ENCODE peak calls at places on chromosomes 7 and 10, in seven cellular contexts. Y, U, V, C, N, M and Q are unnamed samples.

GRCh38 chr10:94402204-94403033 is at the start of gene TBC1D12:
- DNase-seq in Y (peak; percentile 83), U (peak; percentile 90), V (peak; percentile 98), C (peak; percentile 97), N (peak; percentile 97), M (peak; percentile 96), Q (peak; percentile 97)

GRCh38 chr10:86747796-86748581 is 8.4 kb upstream of the BMPR1A start:
- DNase-seq in Y (no peak), U (no peak), V (no peak), C (peak; percentile 61), N (peak; percentile 58), M (no peak), Q (no peak)

GRCh38 chr10:86752311-86752710 is 4.1 kb upstream of the BMPR1A start:
- DNase-seq in Y (no peak), U (no peak), V (no peak), C (no peak), N (no peak), M (no peak), Q (no peak)

GRCh38 chr10:11403116-11403515 is 208.3 kb downstream of the USP6NL start:
- DNase-seq in Y (no peak), U (no peak), V (no peak), C (no peak), N (no peak), M (no peak), Q (no peak)

GRCh38 chr10:74901867-74902439 is 75.6 kb downstream of the KAT6B start:
- DNase-seq in Y (no peak), U (no peak), V (no peak), C (no peak), N (no peak), M (no peak), Q (no peak)

GRCh38 chr7:76054129-76055120 is 6.5 kb downstream of the MDH2 start:
- DNase-seq in Y (no peak), U (peak; percentile 44), V (no peak), C (peak; percentile 77), N (peak; percentile 57), M (no peak), Q (no peak)

GRCh38 chr7:36967387-36967786 is 243.1 kb upstream of the AOAH start:
- DNase-seq in Y (no peak), U (peak; percentile 21), V (no peak), C (peak; percentile 62), N (peak; percentile 76), M (no peak), Q (peak; percentile 76)

GRCh38 chr7:5276611-5277010 is 6.1 kb upstream of the SLC29A4 start:
- DNase-seq in Y (no peak), U (no peak), V (no peak), C (no peak), N (no peak), M (no peak), Q (no peak)

GRCh38 chr7:12423355-12423994 is 19.8 kb upstream of the VWDE start:
- DNase-seq in Y (no peak), U (no peak), V (no peak), C (peak; percentile 58), N (peak; percentile 77), M (no peak), Q (no peak)

GRCh38 chr7:149741629-149742028 is 31.8 kb downstream of the ZNF467 start:
- DNase-seq in Y (no peak), U (no peak), V (no peak), C (no peak), N (no peak), M (no peak), Q (no peak)

GRCh38 chr10:113007343-113007771 is 57.3 kb downstream of the TCF7L2 start:
- DNase-seq in Y (no peak), U (no peak), V (no peak), C (no peak), N (no peak), M (no peak), Q (no peak)

GRCh38 chr7:46558482-46559193 is 637.6 kb upstream of the IGFBP3 start:
- DNase-seq in Y (no peak), U (no peak), V (no peak), C (peak; percentile 45), N (peak; percentile 67), M (no peak), Q (no peak)

GRCh38 chr10:29736325-29737208 is 101.8 kb upstream of the SVIL start:
- DNase-seq in Y (peak; percentile 44), U (no peak), V (peak; percentile 88), C (peak; percentile 55), N (peak; percentile 59), M (peak; percentile 91), Q (peak; percentile 65)

GRCh38 chr10:92699518-92700272 is 9.9 kb downstream of the HHEX start:
- DNase-seq in Y (no peak), U (no peak), V (no peak), C (peak; percentile 42), N (peak; percentile 55), M (peak; percentile 83), Q (no peak)

GRCh38 chr10:59303018-59303417 is 59.3 kb downstream of the FAM13C start:
- DNase-seq in Y (no peak), U (no peak), V (no peak), C (no peak), N (no peak), M (no peak), Q (no peak)

GRCh38 chr7:122702872-122703510 is at the start of gene RNF148:
- DNase-seq in Y (no peak), U (no peak), V (no peak), C (no peak), N (peak; percentile 6), M (no peak), Q (no peak)

GRCh38 chr10:29177266-29177832 is 111.5 kb upstream of the LYZL1 start:
- DNase-seq in Y (no peak), U (no peak), V (no peak), C (no peak), N (no peak), M (no peak), Q (no peak)

GRCh38 chr7:49802600-49802999 is 29.2 kb downstream of the VWC2 start:
- DNase-seq in Y (no peak), U (no peak), V (no peak), C (no peak), N (no peak), M (peak; percentile 55), Q (no peak)

GRCh38 chr7:128890306-128891109 is 20.0 kb downstream of the KCP start:
- DNase-seq in Y (no peak), U (no peak), V (peak; percentile 75), C (no peak), N (no peak), M (peak; percentile 86), Q (no peak)

GRCh38 chr10:48896756-48897437 is 42.7 kb downstream of the LRRC18 start:
- DNase-seq in Y (no peak), U (no peak), V (no peak), C (no peak), N (no peak), M (no peak), Q (no peak)

GRCh38 chr7:136045181-136045580 is 68.0 kb upstream of the MTPN start:
- DNase-seq in Y (no peak), U (no peak), V (no peak), C (no peak), N (no peak), M (no peak), Q (no peak)

DNA sequence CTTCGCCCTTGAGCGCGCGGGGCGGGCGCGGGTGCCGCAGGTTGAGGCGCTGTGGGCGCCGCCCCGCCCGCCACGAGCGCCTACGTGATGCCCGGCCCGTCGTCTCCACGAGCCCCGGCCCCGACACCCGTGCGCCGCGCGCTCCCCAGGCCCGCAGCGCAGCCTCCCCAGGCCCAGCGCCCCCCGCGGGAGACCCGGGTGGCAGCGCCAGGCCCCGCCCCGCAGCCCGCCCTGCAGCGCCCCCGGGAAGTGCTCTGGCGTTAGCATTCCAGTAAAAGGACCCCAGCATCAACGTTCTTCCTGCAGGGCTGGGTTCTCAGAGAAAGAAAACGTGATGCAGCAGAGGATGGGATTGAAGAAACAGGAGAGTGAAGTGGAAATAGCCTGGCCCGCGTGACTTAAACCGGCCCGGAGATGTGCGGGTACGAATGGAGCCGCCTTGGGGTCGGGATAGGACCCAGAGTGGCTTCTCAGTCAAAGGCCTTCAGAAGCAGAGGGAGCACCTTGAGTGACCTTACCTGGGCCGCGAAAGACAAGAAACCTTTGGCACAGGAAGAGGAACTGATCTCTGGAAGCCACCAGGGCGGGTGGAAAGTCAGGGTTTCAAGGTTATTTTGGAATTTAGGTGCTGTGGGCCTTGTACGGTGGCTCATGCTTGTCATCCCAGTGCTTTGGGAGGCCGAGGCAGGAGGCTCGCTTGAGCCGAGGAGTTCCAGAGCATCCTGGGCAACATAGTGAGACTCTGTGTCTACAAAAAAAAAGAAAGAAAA is 1.8 kb downstream of the PFKP start:
- DNase-seq in Y (no peak), U (no peak), V (no peak), C (peak; percentile 27), N (peak; percentile 35), M (no peak), Q (no peak)
- TF ChIP-seq CTCF in Y (no peak), U (no peak), V (no peak), C (peak; percentile 6), N (no peak), M (no peak), Q (no peak)

DNA sequence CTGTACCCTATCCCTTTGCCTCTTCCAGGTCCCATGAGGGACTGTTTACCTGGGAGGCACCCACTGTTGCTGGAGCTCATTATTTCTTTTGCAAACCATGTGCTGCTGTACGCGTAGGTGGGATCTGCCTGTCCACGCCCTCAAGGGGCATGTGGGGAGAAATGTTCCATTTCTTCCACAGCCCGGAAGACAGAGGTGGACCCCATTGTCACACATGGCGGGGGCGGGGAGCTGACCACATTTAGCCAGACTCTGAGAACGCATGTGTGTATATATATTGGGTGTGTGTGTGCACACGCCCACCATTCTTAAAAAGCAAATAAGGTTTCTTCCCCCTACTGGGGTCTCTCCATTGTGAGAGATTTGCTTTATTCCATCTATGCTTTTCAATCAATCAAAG is 2.0 kb downstream of the PLXNA4 start:
- DNase-seq in Y (no peak), U (no peak), V (no peak), C (no peak), N (no peak), M (no peak), Q (no peak)
- H3K4me3 ChIP-seq in Y (no peak overlapping the region), U (no peak overlapping the region), V (no peak overlapping the region), C (no peak overlapping the region), N (no peak overlapping the region), M (no peak overlapping the region), Q (no peak overlapping the region)

GRCh38 chr7:151505433-151505832 is 14.3 kb downstream of the RHEB start:
- DNase-seq in Y (no peak), U (no peak), V (no peak), C (no peak), N (no peak), M (no peak), Q (no peak)
- H3K27ac ChIP-seq in Y (no peak overlapping the region), U (no peak overlapping the region), V (no peak overlapping the region), C (no peak overlapping the region), N (no peak overlapping the region), M (no peak overlapping the region), Q (no peak overlapping the region)

DNA sequence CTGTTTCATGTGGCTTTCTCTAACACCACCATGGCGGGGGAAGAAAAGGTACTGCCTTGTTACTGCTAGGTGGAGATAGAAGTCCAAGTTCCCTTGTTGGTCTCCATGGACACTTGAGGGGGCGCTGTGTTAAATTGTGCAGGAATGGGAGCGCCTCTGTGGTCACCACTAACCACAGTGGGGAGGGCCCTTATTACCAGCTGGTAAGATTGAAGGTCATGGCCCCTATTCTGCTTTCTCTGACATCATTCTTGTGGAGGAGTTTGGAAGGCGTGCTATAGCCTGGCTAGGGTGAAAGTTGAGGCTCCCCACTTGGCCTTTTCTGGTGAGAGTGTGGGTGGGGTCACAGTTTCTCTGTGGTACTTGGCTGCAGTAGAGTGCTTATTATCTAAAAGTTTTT is 14.9 kb upstream of the MXI1 start:
- DNase-seq in Y (no peak), U (no peak), V (no peak), C (no peak), N (no peak), M (no peak), Q (peak; percentile 57)
- TF ChIP-seq CTCF in Y (no peak), U (peak; percentile 7), V (no peak), C (no peak), N (no peak), M (no peak), Q (peak; percentile 22)

GRCh38 chr10:109987413-109987812 is 20.4 kb upstream of the ADD3 start:
- DNase-seq in Y (no peak), U (no peak), V (no peak), C (peak; percentile 89), N (peak; percentile 56), M (no peak), Q (no peak)
- H3K4me3 ChIP-seq in Y (no peak overlapping the region), U (no peak overlapping the region), V (no peak overlapping the region), C (no peak overlapping the region), N (no peak overlapping the region), M (no peak overlapping the region), Q (no peak overlapping the region)